ENCODE peak calls at places on chromosomes 7 and 10, in eight cellular contexts. One of them, this sample, is unnamed.

GRCh38 chr7:23287612-23288011 is 11.5 kb upstream of the MALSU1 start:
- DNase-seq in RWPE1: no peak
- DNase-seq in activated T-helper 9 cell treated with anti-CD3 and anti-CD28 coated beads, Interleukin-2, amount 50 U/mL, for 16 hours: no peak
- DNase-seq in MG63: no peak
- DNase-seq in endodermal cell: no peak
- DNase-seq in gastrocnemius medialis: no peak
- DNase-seq in GM10248: no peak
- DNase-seq in NB4: peak; percentile 89
- DNase-seq in this sample: no peak

GRCh38 chr7:28245108-28245868 is 64.7 kb upstream of the JAZF1 start:
- DNase-seq in endodermal cell: no peak
- DNase-seq in MG63: no peak
- DNase-seq in activated T-helper 9 cell treated with anti-CD3 and anti-CD28 coated beads, Interleukin-2, amount 50 U/mL, for 16 hours: no peak
- DNase-seq in gastrocnemius medialis: no peak
- DNase-seq in RWPE1: no peak
- DNase-seq in NB4: peak; percentile 63
- DNase-seq in GM10248: no peak
- DNase-seq in this sample: no peak

GRCh38 chr10:43209064-43209455 is 57.8 kb downstream of the RASGEF1A start:
- DNase-seq in RWPE1: no peak
- DNase-seq in gastrocnemius medialis: peak; percentile 4
- DNase-seq in activated T-helper 9 cell treated with anti-CD3 and anti-CD28 coated beads, Interleukin-2, amount 50 U/mL, for 16 hours: no peak
- DNase-seq in MG63: no peak
- DNase-seq in GM10248: no peak
- DNase-seq in NB4: no peak
- DNase-seq in endodermal cell: peak; percentile 30
- DNase-seq in this sample: no peak

GRCh38 chr10:60282771-60283353 is 106.8 kb downstream of the ANK3 start:
- DNase-seq in RWPE1: peak; percentile 19
- DNase-seq in activated T-helper 9 cell treated with anti-CD3 and anti-CD28 coated beads, Interleukin-2, amount 50 U/mL, for 16 hours: no peak
- DNase-seq in GM10248: no peak
- DNase-seq in gastrocnemius medialis: no peak
- DNase-seq in NB4: peak; percentile 61
- DNase-seq in endodermal cell: no peak
- DNase-seq in MG63: peak; percentile 3
- DNase-seq in this sample: no peak

GRCh38 chr7:116614509-116615285 is 57.3 kb upstream of the MET start:
- DNase-seq in NB4: no peak
- DNase-seq in gastrocnemius medialis: no peak
- DNase-seq in RWPE1: no peak
- DNase-seq in MG63: no peak
- DNase-seq in endodermal cell: no peak
- DNase-seq in GM10248: no peak
- DNase-seq in activated T-helper 9 cell treated with anti-CD3 and anti-CD28 coated beads, Interleukin-2, amount 50 U/mL, for 16 hours: no peak
- DNase-seq in this sample: no peak

GRCh38 chr7:33261585-33261984 is 132.2 kb downstream of the BBS9 start:
- DNase-seq in NB4: peak; percentile 8
- DNase-seq in RWPE1: no peak
- DNase-seq in GM10248: no peak
- DNase-seq in endodermal cell: no peak
- DNase-seq in MG63: peak; percentile 25
- DNase-seq in gastrocnemius medialis: no peak
- DNase-seq in activated T-helper 9 cell treated with anti-CD3 and anti-CD28 coated beads, Interleukin-2, amount 50 U/mL, for 16 hours: no peak
- DNase-seq in this sample: no peak

GRCh38 chr7:106779877-106780276 is 85.2 kb upstream of the PIK3CG start:
- DNase-seq in endodermal cell: peak; percentile 86
- DNase-seq in gastrocnemius medialis: no peak
- DNase-seq in RWPE1: no peak
- DNase-seq in NB4: peak; percentile 29
- DNase-seq in MG63: peak; percentile 16
- DNase-seq in GM10248: no peak
- DNase-seq in activated T-helper 9 cell treated with anti-CD3 and anti-CD28 coated beads, Interleukin-2, amount 50 U/mL, for 16 hours: no peak
- DNase-seq in this sample: no peak

GRCh38 chr10:102230861-102231356 is 4.8 kb downstream of the ELOVL3 start:
- DNase-seq in gastrocnemius medialis: no peak
- DNase-seq in NB4: peak; percentile 35
- DNase-seq in MG63: peak; percentile 17
- DNase-seq in endodermal cell: peak; percentile 90
- DNase-seq in activated T-helper 9 cell treated with anti-CD3 and anti-CD28 coated beads, Interleukin-2, amount 50 U/mL, for 16 hours: no peak
- DNase-seq in GM10248: peak; percentile 58
- DNase-seq in RWPE1: no peak
- DNase-seq in this sample: no peak

GRCh38 chr10:60124536-60124935 is 218.2 kb upstream of the CCDC6 start:
- DNase-seq in endodermal cell: no peak
- DNase-seq in gastrocnemius medialis: no peak
- DNase-seq in RWPE1: no peak
- DNase-seq in MG63: no peak
- DNase-seq in activated T-helper 9 cell treated with anti-CD3 and anti-CD28 coated beads, Interleukin-2, amount 50 U/mL, for 16 hours: no peak
- DNase-seq in GM10248: no peak
- DNase-seq in NB4: no peak
- DNase-seq in this sample: no peak

GRCh38 chr10:90020506-90020905 is 319.1 kb downstream of the KIF20B start:
- DNase-seq in gastrocnemius medialis: no peak
- DNase-seq in GM10248: no peak
- DNase-seq in endodermal cell: no peak
- DNase-seq in MG63: no peak
- DNase-seq in activated T-helper 9 cell treated with anti-CD3 and anti-CD28 coated beads, Interleukin-2, amount 50 U/mL, for 16 hours: no peak
- DNase-seq in RWPE1: no peak
- DNase-seq in NB4: no peak
- DNase-seq in this sample: no peak

GRCh38 chr7:646951-647350 is 79.5 kb upstream of the DNAAF5 start:
- DNase-seq in GM10248: no peak
- DNase-seq in MG63: no peak
- DNase-seq in endodermal cell: no peak
- DNase-seq in NB4: no peak
- DNase-seq in RWPE1: no peak
- DNase-seq in activated T-helper 9 cell treated with anti-CD3 and anti-CD28 coated beads, Interleukin-2, amount 50 U/mL, for 16 hours: no peak
- DNase-seq in gastrocnemius medialis: no peak
- DNase-seq in this sample: no peak

GRCh38 chr7:17408245-17408903 is 109.9 kb downstream of the AHR start:
- DNase-seq in RWPE1: peak; percentile 82
- DNase-seq in activated T-helper 9 cell treated with anti-CD3 and anti-CD28 coated beads, Interleukin-2, amount 50 U/mL, for 16 hours: no peak
- DNase-seq in gastrocnemius medialis: peak; percentile 53
- DNase-seq in NB4: peak; percentile 99
- DNase-seq in endodermal cell: no peak
- DNase-seq in GM10248: no peak
- DNase-seq in MG63: peak; percentile 78
- DNase-seq in this sample: no peak

GRCh38 chr7:29915481-29916215 is 74.0 kb downstream of the SCRN1 start:
- DNase-seq in GM10248: no peak
- DNase-seq in activated T-helper 9 cell treated with anti-CD3 and anti-CD28 coated beads, Interleukin-2, amount 50 U/mL, for 16 hours: no peak
- DNase-seq in MG63: no peak
- DNase-seq in endodermal cell: no peak
- DNase-seq in NB4: no peak
- DNase-seq in gastrocnemius medialis: no peak
- DNase-seq in RWPE1: no peak
- DNase-seq in this sample: no peak

GRCh38 chr7:139328375-139328774 is 12.8 kb upstream of the FMC1 start:
- DNase-seq in NB4: no peak
- DNase-seq in endodermal cell: no peak
- DNase-seq in activated T-helper 9 cell treated with anti-CD3 and anti-CD28 coated beads, Interleukin-2, amount 50 U/mL, for 16 hours: no peak
- DNase-seq in gastrocnemius medialis: no peak
- DNase-seq in MG63: peak; percentile 25
- DNase-seq in RWPE1: peak; percentile 69
- DNase-seq in GM10248: no peak
- DNase-seq in this sample: no peak

GRCh38 chr7:132113536-132114409 is 462.5 kb downstream of the PLXNA4 start:
- DNase-seq in GM10248: no peak
- DNase-seq in gastrocnemius medialis: no peak
- DNase-seq in endodermal cell: peak; percentile 29
- DNase-seq in RWPE1: no peak
- DNase-seq in NB4: no peak
- DNase-seq in MG63: no peak
- DNase-seq in activated T-helper 9 cell treated with anti-CD3 and anti-CD28 coated beads, Interleukin-2, amount 50 U/mL, for 16 hours: no peak
- DNase-seq in this sample: no peak

GRCh38 chr7:22460363-22460988 is 39.5 kb downstream of the STEAP1B start:
- DNase-seq in gastrocnemius medialis: no peak
- DNase-seq in endodermal cell: no peak
- DNase-seq in RWPE1: no peak
- DNase-seq in MG63: no peak
- DNase-seq in NB4: no peak
- DNase-seq in GM10248: no peak
- DNase-seq in activated T-helper 9 cell treated with anti-CD3 and anti-CD28 coated beads, Interleukin-2, amount 50 U/mL, for 16 hours: no peak
- DNase-seq in this sample: no peak

GRCh38 chr7:33596694-33597093 is 308.6 kb upstream of the BMPER start:
- DNase-seq in RWPE1: no peak
- DNase-seq in gastrocnemius medialis: no peak
- DNase-seq in GM10248: no peak
- DNase-seq in MG63: no peak
- DNase-seq in NB4: no peak
- DNase-seq in activated T-helper 9 cell treated with anti-CD3 and anti-CD28 coated beads, Interleukin-2, amount 50 U/mL, for 16 hours: no peak
- DNase-seq in endodermal cell: no peak
- DNase-seq in this sample: no peak

GRCh38 chr10:98433881-98434732 is 12.6 kb downstream of the HPS1 start:
- DNase-seq in activated T-helper 9 cell treated with anti-CD3 and anti-CD28 coated beads, Interleukin-2, amount 50 U/mL, for 16 hours: no peak
- DNase-seq in NB4: no peak
- DNase-seq in MG63: no peak
- DNase-seq in GM10248: no peak
- DNase-seq in endodermal cell: no peak
- DNase-seq in gastrocnemius medialis: no peak
- DNase-seq in RWPE1: no peak
- DNase-seq in this sample: no peak

GRCh38 chr7:101590663-101591435 is 38.2 kb downstream of the MYL10 start:
- DNase-seq in RWPE1: no peak
- DNase-seq in gastrocnemius medialis: no peak
- DNase-seq in NB4: no peak
- DNase-seq in activated T-helper 9 cell treated with anti-CD3 and anti-CD28 coated beads, Interleukin-2, amount 50 U/mL, for 16 hours: no peak
- DNase-seq in GM10248: peak; percentile 10
- DNase-seq in endodermal cell: no peak
- DNase-seq in MG63: no peak
- DNase-seq in this sample: no peak

GRCh38 chr10:11877506-11877905 is 54.4 kb downstream of the PROSER2 start:
- DNase-seq in RWPE1: no peak
- DNase-seq in MG63: no peak
- DNase-seq in gastrocnemius medialis: no peak
- DNase-seq in endodermal cell: no peak
- DNase-seq in GM10248: no peak
- DNase-seq in activated T-helper 9 cell treated with anti-CD3 and anti-CD28 coated beads, Interleukin-2, amount 50 U/mL, for 16 hours: no peak
- DNase-seq in NB4: no peak
- DNase-seq in this sample: no peak

This sample was measured in GM19239.